ENCODE peak calls at places on chromosomes 7 and 10, in ten cellular contexts. R is fibroblast of lung, L is mesendoderm, E is substantia nigra, G is pancreas, J is AG04450, T is left ventricle myocardium inferior, H is mammary epithelial cell, C is RWPE1, X is heart right ventricle. V is an unnamed sample.

GRCh38 chr10:32972929-32973328 is 14.9 kb upstream of the ITGB1 start:
- DNase-seq in G (no peak), X (no peak), E (no peak), C (no peak), J (no peak), R (no peak), H (peak; percentile 35), L (no peak), T (no peak), V (no peak)

GRCh38 chr10:48414778-48415177 is 108.3 kb downstream of the MAPK8 start:
- DNase-seq in H (peak; percentile 77), X (no peak), J (no peak), G (no peak), C (peak; percentile 31), E (no peak), T (no peak), L (no peak), R (peak; percentile 57), V (no peak)

GRCh38 chr7:149317986-149318672 is 56.1 kb downstream of the ZNF783 start:
- DNase-seq in J (no peak), E (no peak), L (peak; percentile 71), H (no peak), R (no peak), G (no peak), X (no peak), C (no peak), T (no peak), V (no peak)

GRCh38 chr7:57404343-57404966 is 45.5 kb upstream of the ZNF716 start:
- DNase-seq in J (no peak), T (peak; percentile 82), C (no peak), R (no peak), H (no peak), G (peak; percentile 59), E (no peak), L (no peak), X (peak; percentile 67), V (no peak)

GRCh38 chr10:133162910-133163856 is 3.2 kb downstream of the KNDC1 start:
- DNase-seq in G (no peak), L (no peak), J (no peak), T (no peak), R (no peak), E (no peak), H (no peak), X (no peak), C (no peak), V (no peak)

GRCh38 chr7:26090927-26091519 is 61.0 kb upstream of the NFE2L3 start:
- DNase-seq in G (no peak), H (peak; percentile 44), L (peak; percentile 84), C (peak; percentile 57), T (no peak), X (no peak), R (peak; percentile 84), J (peak; percentile 26), E (peak; percentile 3), V (no peak)

GRCh38 chr10:114755537-114755936 is 66.0 kb upstream of the FHIP2A start:
- DNase-seq in C (no peak), G (no peak), R (no peak), H (no peak), T (no peak), E (no peak), X (no peak), L (no peak), J (no peak), V (no peak)

GRCh38 chr7:41385996-41386395 is 316.9 kb downstream of the INHBA start:
- DNase-seq in H (peak; percentile 94), C (peak; percentile 77), X (no peak), J (no peak), R (no peak), T (no peak), L (peak; percentile 87), E (no peak), G (no peak), V (no peak)

GRCh38 chr10:125451319-125451718 is 231.6 kb downstream of the TEX36 start:
- DNase-seq in J (no peak), T (no peak), G (no peak), R (no peak), H (no peak), E (no peak), C (no peak), L (no peak), X (no peak), V (no peak)

GRCh38 chr7:129390314-129390713 is 43.9 kb upstream of the STRIP2 start:
- DNase-seq in R (no peak), G (no peak), X (no peak), C (no peak), T (no peak), H (no peak), E (no peak), L (no peak), J (no peak), V (no peak)

GRCh38 chr7:129393255-129393654 is 41.0 kb upstream of the STRIP2 start:
- DNase-seq in E (no peak), T (no peak), L (no peak), R (no peak), H (no peak), G (no peak), X (no peak), C (no peak), J (no peak), V (no peak)

GRCh38 chr7:129391546-129392211 is 42.6 kb upstream of the STRIP2 start:
- DNase-seq in G (no peak), R (no peak), E (no peak), C (no peak), J (no peak), H (no peak), T (no peak), X (no peak), L (no peak), V (no peak)

GRCh38 chr7:129394101-129394500 is 40.1 kb upstream of the STRIP2 start:
- DNase-seq in G (no peak), E (no peak), X (no peak), J (no peak), C (no peak), R (no peak), T (no peak), L (no peak), H (no peak), V (no peak)

GRCh38 chr7:129394982-129395906 is 39.0 kb upstream of the STRIP2 start:
- DNase-seq in L (no peak), E (no peak), R (no peak), T (no peak), X (no peak), H (no peak), G (no peak), C (no peak), J (no peak), V (no peak)
- H3K27ac ChIP-seq in L (no peak overlapping the region), E (no peak overlapping the region), R (no peak overlapping the region), T (peak overlapping the region; percentile 7), X (peak overlapping the region; percentile 3), H (no peak overlapping the region), G (no peak overlapping the region), C (no peak overlapping the region), J (no peak overlapping the region), V (no peak overlapping the region)

DNA sequence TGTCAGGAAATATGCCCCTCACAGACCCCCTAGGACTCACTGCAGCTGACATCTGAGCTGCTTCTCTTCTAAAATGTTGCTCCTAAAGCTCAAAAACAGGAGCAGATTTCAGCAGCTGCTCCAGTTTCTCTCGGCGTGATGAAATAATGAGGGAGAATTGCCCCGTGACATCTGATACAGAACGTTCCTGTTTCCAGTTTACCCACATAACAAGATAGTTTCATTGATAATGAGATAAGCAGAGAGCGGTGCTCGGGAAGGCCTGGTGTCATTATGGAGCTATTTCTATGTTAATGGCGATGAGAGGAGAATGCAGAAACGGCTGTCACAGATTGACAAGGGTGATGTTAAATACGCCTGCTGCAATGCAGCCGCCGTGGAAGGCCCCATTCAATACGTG is 214.7 kb downstream of the CCSER2 start:
- DNase-seq in R (no peak), T (no peak), E (no peak), C (no peak), J (no peak), H (no peak), G (no peak), X (no peak), L (peak; percentile 84), V (no peak)
- H3K27ac ChIP-seq in R (no peak overlapping the region), T (no peak overlapping the region), E (no peak overlapping the region), C (no peak overlapping the region), J (no peak overlapping the region), H (no peak overlapping the region), G (no peak overlapping the region), X (no peak overlapping the region), L (peak overlapping the region; percentile 5), V (no peak overlapping the region)

GRCh38 chr10:87659571-87660483 is at the start of gene PAPSS2:
- DNase-seq in L (peak; percentile 83), H (peak; percentile 46), R (peak; percentile 63), T (peak; percentile 72), X (peak; percentile 66), J (no peak), C (peak; percentile 37), E (no peak), G (peak; percentile 66), V (no peak)
- H3K27ac ChIP-seq in L (peak within 1 kb of the TSS; percentile 68), H (no peak within 1 kb of the TSS), R (peak within 1 kb of the TSS; percentile 64), T (peak within 1 kb of the TSS; percentile 80), X (peak within 1 kb of the TSS; percentile 88), J (peak within 1 kb of the TSS; percentile 65), C (peak within 1 kb of the TSS; percentile 9), E (peak within 1 kb of the TSS; percentile 21), G (peak within 1 kb of the TSS; percentile 89), V (no peak within 1 kb of the TSS)

GRCh38 chr7:21941570-21942224 is 4.0 kb downstream of the CDCA7L start:
- DNase-seq in J (no peak), L (peak; percentile 97), G (no peak), H (peak; percentile 38), R (no peak), X (no peak), C (peak; percentile 69), E (no peak), T (no peak), V (no peak)

GRCh38 chr7:21939858-21940322 is 5.8 kb downstream of the CDCA7L start:
- DNase-seq in G (no peak), L (no peak), R (no peak), C (no peak), X (no peak), H (no peak), E (no peak), J (no peak), T (no peak), V (no peak)

GRCh38 chr7:21938463-21938862 is 7.2 kb downstream of the CDCA7L start:
- DNase-seq in J (no peak), X (no peak), L (no peak), R (no peak), C (no peak), G (no peak), E (no peak), H (no peak), T (no peak), V (no peak)

GRCh38 chr7:21942955-21943354 is 2.7 kb downstream of the CDCA7L start:
- DNase-seq in L (no peak), H (no peak), C (no peak), G (no peak), R (no peak), J (no peak), T (no peak), E (peak; percentile 48), X (no peak), V (no peak)

DNA sequence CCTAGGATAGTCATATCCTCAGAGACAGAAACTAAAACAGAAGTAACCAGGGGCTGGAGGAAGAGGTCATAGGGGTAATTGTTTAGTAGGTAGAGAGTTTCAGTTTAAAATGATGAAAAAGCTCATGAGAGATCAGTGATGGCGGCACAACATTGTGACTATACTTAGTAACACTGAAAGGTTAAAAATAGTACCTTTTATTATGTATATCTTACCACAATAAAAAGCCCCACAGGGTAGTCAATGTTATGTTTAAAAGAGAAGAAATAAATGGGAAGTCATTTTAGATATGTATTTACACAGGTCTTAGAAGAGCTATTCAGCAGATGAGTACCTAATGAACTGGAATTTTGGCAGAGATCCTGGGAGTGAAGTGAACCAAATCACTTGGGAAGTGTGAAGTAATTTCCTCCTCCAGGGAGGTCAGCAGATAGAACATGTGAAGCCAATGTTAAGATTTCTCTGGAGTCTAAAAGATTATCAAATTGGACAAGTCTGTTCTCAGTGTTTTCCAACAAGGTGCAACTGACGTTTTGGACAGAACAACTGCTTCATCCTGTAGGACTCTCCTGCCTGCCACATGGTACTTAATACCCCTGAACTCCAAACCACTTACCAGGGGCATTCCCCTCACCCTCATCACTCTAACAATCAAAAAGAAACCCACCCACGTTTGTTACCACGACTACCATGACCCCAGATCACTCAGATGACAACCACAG is 6.4 kb downstream of the CDCA7L start:
- DNase-seq in J (no peak), H (no peak), E (no peak), T (no peak), X (no peak), L (no peak), R (no peak), C (no peak), G (no peak), V (no peak)
- H3K27ac ChIP-seq in J (no peak overlapping the region), H (no peak overlapping the region), E (no peak overlapping the region), T (peak overlapping the region; percentile 88), X (no peak overlapping the region), L (no peak overlapping the region), R (no peak overlapping the region), C (no peak overlapping the region), G (no peak overlapping the region), V (no peak overlapping the region)